ENCODE peak calls at places on chromosome 7, in five cellular contexts. H, X, P, R and B are unnamed samples.

GRCh38 chr7:122886357-122887081 is at the start of gene CADPS2:
- DNase-seq in R (peak; percentile 88), X (peak; percentile 90), H (peak; percentile 93), P (peak; percentile 89), B (no peak)

GRCh38 chr7:20408467-20408826 is 77.7 kb downstream of the ITGB8 start:
- DNase-seq in H (peak; percentile 42), R (peak; percentile 14), P (no peak), X (no peak), B (no peak)

GRCh38 chr7:76357379-76358052 is 1.3 kb downstream of the YWHAG start:
- DNase-seq in X (no peak), H (no peak), P (no peak), R (no peak), B (no peak)

GRCh38 chr7:46859963-46860475 is 721.9 kb downstream of the TNS3 start:
- DNase-seq in R (peak; percentile 41), H (no peak), P (no peak), X (no peak), B (no peak)

GRCh38 chr7:12119638-12120303 is 91.3 kb upstream of the TMEM106B start:
- DNase-seq in X (no peak), H (no peak), R (no peak), P (no peak), B (no peak)

GRCh38 chr7:66964391-66964790 is 31.0 kb downstream of the SBDS start:
- DNase-seq in P (no peak), H (no peak), X (no peak), R (no peak), B (no peak)

GRCh38 chr7:66766041-66766440 is 25.5 kb downstream of the RABGEF1 start:
- DNase-seq in X (no peak), R (no peak), P (no peak), H (no peak), B (no peak)

GRCh38 chr7:1372671-1373379 is 86.4 kb downstream of the MICALL2 start:
- DNase-seq in X (no peak), P (no peak), H (no peak), R (no peak), B (no peak)

GRCh38 chr7:116399808-116400207 is 99.7 kb upstream of the CAV2 start:
- DNase-seq in X (no peak), H (no peak), P (no peak), R (no peak), B (no peak)

GRCh38 chr7:100065452-100066186 is 15.9 kb downstream of the ZNF3 start:
- DNase-seq in P (peak; percentile 26), R (no peak), H (no peak), X (no peak), B (no peak)
- TF ChIP-seq POLR2A in P (no peak), R (no peak), H (no peak), X (no peak), B (no peak)

DNA sequence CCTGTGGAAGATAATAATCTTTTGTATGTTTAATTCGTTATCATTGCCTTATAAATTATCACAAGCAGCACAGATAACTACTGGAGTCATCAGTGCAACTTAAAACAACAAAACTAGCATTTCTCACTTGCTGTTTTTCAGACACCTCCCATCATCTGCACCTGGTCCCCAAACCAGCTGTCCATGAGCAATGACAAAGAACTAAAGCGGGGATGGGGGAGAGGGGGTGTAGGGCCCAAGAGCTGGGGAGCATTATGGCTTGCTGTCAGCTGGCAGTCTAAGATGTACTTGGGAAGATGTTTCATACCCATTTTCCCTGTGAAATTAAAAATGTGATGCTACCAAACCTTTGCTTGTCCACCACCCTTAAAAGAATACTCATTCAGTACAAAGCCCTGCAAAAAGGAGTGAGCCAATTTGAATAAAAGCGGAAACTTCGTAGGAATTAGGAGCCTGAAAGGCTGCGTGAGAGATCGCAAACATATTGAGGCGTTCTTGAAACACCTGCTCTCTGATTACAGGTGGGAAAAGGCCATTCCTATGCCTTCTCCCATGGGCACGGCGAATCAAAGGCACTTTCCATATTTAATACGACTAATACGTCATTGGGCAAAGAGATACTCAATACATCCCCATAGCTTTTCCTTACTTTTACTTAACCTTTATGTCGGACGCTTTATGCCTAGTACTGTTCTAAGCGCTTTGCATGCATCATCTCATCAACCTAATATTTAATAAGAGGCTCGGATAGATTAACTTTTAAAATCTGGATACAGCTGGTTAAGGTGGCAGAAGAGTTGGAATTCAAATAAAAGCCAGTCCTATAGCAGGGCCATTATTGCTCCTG is 31.0 kb upstream of the KMT2E start:
- DNase-seq in P (no peak), R (no peak), X (no peak), H (peak; percentile 45), B (no peak)
- H3K4me1 ChIP-seq in P (no peaks in the 10 kb centered on the region), R (peaks cover 29% of the 10 kb centered on the region), X (peaks cover 55% of the 10 kb centered on the region), H (peaks cover 74% of the 10 kb centered on the region), B (peaks cover 60% of the 10 kb centered on the region)

GRCh38 chr7:43615558-43616145 is 32.7 kb downstream of the STK17A start:
- DNase-seq in H (no peak), R (no peak), P (no peak), X (no peak), B (no peak)
- TF ChIP-seq POLR2A in H (no peak), R (no peak), P (no peak), X (no peak), B (no peak)

GRCh38 chr7:151057038-151057736 is 510 bp downstream of the CDK5 start:
- DNase-seq in R (no peak), H (no peak), X (no peak), P (no peak), B (no peak)

GRCh38 chr7:151058766-151059361 is 525 bp upstream of the SLC4A2 start:
- DNase-seq in X (no peak), R (no peak), H (peak; percentile 23), P (no peak), B (no peak)

GRCh38 chr7:151057989-151058765 is 480 bp upstream of the CDK5 start:
- DNase-seq in P (peak; percentile 98), R (peak; percentile 99), H (peak; percentile 99), X (peak; percentile 99), B (peak; percentile 94)

GRCh38 chr7:151056286-151057037 is 1.2 kb downstream of the CDK5 start:
- DNase-seq in R (no peak), P (no peak), X (peak; percentile 45), H (peak; percentile 49), B (no peak)

GRCh38 chr7:151057737-151057988 is at the start of gene CDK5:
- DNase-seq in X (no peak), R (no peak), P (no peak), H (no peak), B (no peak)
- H3K4me1 ChIP-seq in X (peaks cover 50% of the 10 kb centered on the region), R (peaks cover 33% of the 10 kb centered on the region), P (peaks cover 33% of the 10 kb centered on the region), H (peaks cover 47% of the 10 kb centered on the region), B (peaks cover 53% of the 10 kb centered on the region)

GRCh38 chr7:26182283-26182682 is 18.3 kb downstream of the HNRNPA2B1 start:
- DNase-seq in X (no peak), P (no peak), H (peak; percentile 51), R (no peak), B (no peak)
- TF ChIP-seq POLR2A in X (no peak), P (no peak), H (peak; percentile 28), R (no peak), B (no peak)

GRCh38 chr7:137881607-137882260 is 35.0 kb upstream of the DGKI start:
- DNase-seq in R (no peak), H (no peak), X (no peak), P (no peak), B (no peak)
- H3K4me1 ChIP-seq in R (peaks cover 2% of the 10 kb centered on the region), H (no peaks in the 10 kb centered on the region), X (peaks cover 34% of the 10 kb centered on the region), P (no peaks in the 10 kb centered on the region), B (peaks cover 63% of the 10 kb centered on the region)

GRCh38 chr7:137992738-137993394 is 9.0 kb downstream of the CREB3L2 start:
- DNase-seq in P (peak; percentile 84), H (peak; percentile 57), R (peak; percentile 51), X (no peak), B (no peak)

GRCh38 chr7:137993395-137993743 is 8.5 kb downstream of the CREB3L2 start:
- DNase-seq in R (no peak), H (no peak), P (no peak), X (no peak), B (no peak)

GRCh38 chr7:137994091-137994688 is 7.7 kb downstream of the CREB3L2 start:
- DNase-seq in P (no peak), H (peak; percentile 30), R (no peak), X (no peak), B (no peak)

GRCh38 chr7:137990251-137990901 is 11.5 kb downstream of the CREB3L2 start:
- DNase-seq in P (no peak), R (no peak), X (no peak), H (no peak), B (no peak)

DNA sequence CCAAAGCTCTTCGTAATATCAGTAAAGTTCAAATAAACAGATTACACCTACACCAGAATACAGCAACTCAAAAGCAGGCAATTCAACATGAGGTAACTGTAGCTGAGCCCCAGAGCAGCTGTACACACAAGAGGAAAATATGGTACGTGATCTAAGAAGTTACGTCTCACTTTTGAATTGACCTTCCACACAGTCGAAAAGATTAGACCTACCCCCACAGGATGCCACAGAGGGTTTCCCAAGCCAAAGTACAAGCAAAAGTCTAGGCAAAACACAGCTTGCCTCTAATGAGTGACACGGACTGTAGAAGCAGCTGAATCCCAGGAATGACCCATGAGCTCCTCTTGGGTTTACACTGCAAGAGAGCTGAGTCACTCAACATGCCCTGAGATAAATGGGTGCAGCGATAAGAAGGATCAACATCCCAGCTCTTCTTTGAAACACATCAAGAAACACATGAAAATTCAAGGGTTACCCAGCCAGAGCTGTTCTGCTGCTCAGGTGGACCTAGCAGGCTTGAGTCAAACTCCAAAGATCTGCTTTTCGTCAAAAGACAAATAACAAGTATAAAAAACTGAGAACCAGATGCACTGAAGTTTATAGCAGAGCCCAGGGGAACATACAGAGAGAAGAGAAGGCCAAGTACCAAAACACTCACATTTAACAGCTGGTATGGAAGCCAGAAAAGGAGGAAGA is 9.7 kb downstream of the CREB3L2 start:
- DNase-seq in H (peak; percentile 23), P (no peak), R (peak; percentile 47), X (no peak), B (no peak)
- TF ChIP-seq POLR2A in H (no peak), P (no peak), R (no peak), X (no peak), B (no peak)

GRCh38 chr7:71705901-71706300 is 574.0 kb downstream of the GALNT17 start:
- DNase-seq in P (no peak), H (no peak), R (no peak), X (no peak), B (no peak)

GRCh38 chr7:71708710-71709109 is 576.8 kb downstream of the GALNT17 start:
- DNase-seq in H (no peak), R (no peak), X (no peak), P (no peak), B (no peak)

GRCh38 chr7:71706576-71706975 is 574.6 kb downstream of the GALNT17 start:
- DNase-seq in X (no peak), R (no peak), P (no peak), H (no peak), B (no peak)

GRCh38 chr7:71705217-71705616 is 573.3 kb downstream of the GALNT17 start:
- DNase-seq in H (no peak), X (no peak), R (no peak), P (no peak), B (no peak)

DNA sequence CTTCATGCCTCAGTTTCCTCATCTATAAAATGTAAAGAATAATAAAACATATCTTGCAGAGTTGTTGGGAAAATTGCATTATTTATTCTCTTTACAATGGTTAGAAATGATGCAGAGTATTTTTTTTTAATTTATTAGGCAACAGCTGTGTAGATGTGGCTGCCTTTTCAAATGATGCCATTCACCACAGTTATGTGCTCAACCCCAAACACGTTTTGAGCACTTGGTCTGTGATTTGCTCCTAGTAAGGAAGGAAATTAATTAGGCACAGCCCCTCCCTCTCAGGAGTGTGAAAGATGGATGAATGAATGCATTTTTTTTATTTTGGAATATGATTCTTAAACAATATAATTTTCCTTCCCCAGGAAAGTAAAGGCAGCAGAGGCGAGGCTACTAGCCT is 575.1 kb downstream of the GALNT17 start:
- DNase-seq in P (no peak), X (no peak), R (no peak), H (no peak), B (no peak)
- H3K4me1 ChIP-seq in P (no peaks in the 10 kb centered on the region), X (no peaks in the 10 kb centered on the region), R (no peaks in the 10 kb centered on the region), H (no peaks in the 10 kb centered on the region), B (no peaks in the 10 kb centered on the region)